ENCODE peak calls at places on chromosomes 5 and 9, in six cellular contexts. O, Z, K, N, X and Q are unnamed samples.

GRCh38 chr9:95733687-95734659 is 141.5 kb upstream of the ERCC6L2 start:
- DNase-seq in X (peak), O (no peak), K (no peak), Z (no peak), N (no peak), Q (no peak)

GRCh38 chr9:137456061-137456863 is 2.9 kb downstream of the NSMF start:
- DNase-seq in O (no peak), X (no peak), Z (no peak), K (no peak), N (no peak), Q (no peak)

GRCh38 chr5:150022163-150022540 is 21.6 kb downstream of the HMGXB3 start:
- DNase-seq in Z (no peak), X (no peak), K (no peak), O (peak), N (no peak), Q (no peak)

GRCh38 chr5:53023969-53024368 is 34.8 kb downstream of the ITGA2 start:
- DNase-seq in K (no peak), O (peak), N (no peak), Z (no peak), X (no peak), Q (no peak)

GRCh38 chr9:2241461-2241874 is 226.3 kb downstream of the SMARCA2 start:
- DNase-seq in O (peak), X (peak), Z (no peak), N (no peak), K (no peak), Q (peak)

GRCh38 chr9:86827893-86828292 is 119.4 kb downstream of the GAS1 start:
- DNase-seq in O (no peak), Z (no peak), X (no peak), N (no peak), K (no peak), Q (no peak)

GRCh38 chr5:125198270-125198974 is 452.0 kb upstream of the ZNF608 start:
- DNase-seq in K (no peak), O (no peak), X (peak), N (no peak), Z (no peak), Q (no peak)

GRCh38 chr5:139393497-139394122 is 1.3 kb downstream of the PROB1 start:
- DNase-seq in Z (no peak), N (no peak), O (no peak), K (no peak), X (peak), Q (no peak)

GRCh38 chr9:138072161-138072842 is 194.7 kb downstream of the CACNA1B start:
- DNase-seq in K (no peak), N (no peak), X (peak), O (no peak), Z (no peak), Q (no peak)

GRCh38 chr9:3436629-3437028 is 89.2 kb downstream of the RFX3 start:
- DNase-seq in X (no peak), O (no peak), N (no peak), Z (no peak), K (no peak), Q (no peak)

GRCh38 chr9:93126825-93127368 is 7.2 kb downstream of the NINJ1 start:
- DNase-seq in N (no peak), Z (no peak), K (peak), X (peak), O (no peak), Q (no peak)

DNA sequence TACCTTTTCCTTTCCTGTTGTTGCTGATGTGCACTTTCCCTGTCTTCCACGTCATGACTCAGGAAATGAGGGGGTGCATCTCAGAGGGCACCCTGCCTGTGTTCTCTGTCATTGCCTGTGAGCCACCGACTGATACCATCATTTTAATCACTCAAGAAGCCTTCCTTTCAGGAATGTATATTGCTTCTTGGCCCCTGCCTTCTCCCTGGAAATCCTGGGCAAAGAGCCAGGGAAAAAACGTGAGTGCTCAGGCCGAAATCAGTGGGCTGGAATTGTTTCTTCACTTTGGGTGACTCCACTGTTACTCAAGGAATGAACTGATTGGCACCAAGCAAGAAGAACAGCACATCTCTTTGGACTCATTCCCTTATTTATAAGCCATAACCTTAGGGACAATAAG is 126.1 kb downstream of the SNX18 start:
- DNase-seq in O (no peak), Z (no peak), K (no peak), N (no peak), X (no peak), Q (no peak)
- TF ChIP-seq CHD2 in O (no peak), Z (no peak), K (no peak), N (no peak), X (no peak), Q (no peak)

GRCh38 chr9:128891354-128892222 is 9.7 kb downstream of the LRRC8A start:
- DNase-seq in N (no peak), K (no peak), Z (no peak), O (no peak), X (no peak), Q (no peak)

GRCh38 chr9:128895556-128895955 is 13.6 kb downstream of the LRRC8A start:
- DNase-seq in X (no peak), Z (no peak), N (no peak), K (no peak), O (no peak), Q (no peak)

GRCh38 chr9:128894764-128895163 is 12.8 kb downstream of the LRRC8A start:
- DNase-seq in K (no peak), N (no peak), X (no peak), O (no peak), Z (no peak), Q (no peak)

GRCh38 chr9:128893354-128893753 is 11.4 kb downstream of the LRRC8A start:
- DNase-seq in O (no peak), X (no peak), K (no peak), N (no peak), Z (no peak), Q (no peak)

DNA sequence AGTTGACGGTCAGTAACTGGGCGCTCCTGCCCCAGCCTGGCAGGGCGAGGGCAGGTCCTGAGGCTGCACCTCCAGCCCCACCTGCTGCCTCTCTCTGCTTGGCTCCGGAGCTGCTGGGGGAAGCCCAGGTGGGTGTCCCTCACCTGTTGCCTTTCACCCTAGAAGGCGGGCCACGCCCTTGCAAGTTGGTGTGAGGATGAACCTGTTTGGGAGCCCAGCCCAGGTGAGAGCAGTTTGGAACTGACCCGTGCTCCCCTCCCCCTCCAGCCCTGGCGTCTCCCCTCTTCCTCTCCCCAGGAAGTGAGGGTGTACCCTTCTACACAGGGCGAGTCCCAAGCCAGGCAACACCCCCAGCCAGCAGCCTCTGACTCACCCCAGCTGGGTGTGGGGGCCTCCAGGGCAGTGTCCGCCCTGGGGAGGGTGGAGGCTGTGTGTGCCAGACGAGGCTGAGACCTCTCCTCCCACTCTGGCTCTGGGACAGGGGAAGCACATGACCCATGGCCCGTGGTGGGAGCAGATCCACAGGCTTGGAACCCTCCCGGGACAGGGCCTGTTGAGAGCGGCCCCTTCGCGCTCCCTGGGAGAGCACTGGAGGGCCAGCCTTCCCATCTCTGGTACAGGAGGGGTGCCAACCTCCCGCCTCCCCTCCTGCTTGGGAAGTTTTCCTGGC is 10.4 kb downstream of the LRRC8A start:
- DNase-seq in X (no peak), O (peak), K (no peak), N (peak), Z (no peak), Q (no peak)
- TF ChIP-seq CHD2 in X (no peak), O (no peak), K (no peak), N (no peak), Z (no peak), Q (no peak)

DNA sequence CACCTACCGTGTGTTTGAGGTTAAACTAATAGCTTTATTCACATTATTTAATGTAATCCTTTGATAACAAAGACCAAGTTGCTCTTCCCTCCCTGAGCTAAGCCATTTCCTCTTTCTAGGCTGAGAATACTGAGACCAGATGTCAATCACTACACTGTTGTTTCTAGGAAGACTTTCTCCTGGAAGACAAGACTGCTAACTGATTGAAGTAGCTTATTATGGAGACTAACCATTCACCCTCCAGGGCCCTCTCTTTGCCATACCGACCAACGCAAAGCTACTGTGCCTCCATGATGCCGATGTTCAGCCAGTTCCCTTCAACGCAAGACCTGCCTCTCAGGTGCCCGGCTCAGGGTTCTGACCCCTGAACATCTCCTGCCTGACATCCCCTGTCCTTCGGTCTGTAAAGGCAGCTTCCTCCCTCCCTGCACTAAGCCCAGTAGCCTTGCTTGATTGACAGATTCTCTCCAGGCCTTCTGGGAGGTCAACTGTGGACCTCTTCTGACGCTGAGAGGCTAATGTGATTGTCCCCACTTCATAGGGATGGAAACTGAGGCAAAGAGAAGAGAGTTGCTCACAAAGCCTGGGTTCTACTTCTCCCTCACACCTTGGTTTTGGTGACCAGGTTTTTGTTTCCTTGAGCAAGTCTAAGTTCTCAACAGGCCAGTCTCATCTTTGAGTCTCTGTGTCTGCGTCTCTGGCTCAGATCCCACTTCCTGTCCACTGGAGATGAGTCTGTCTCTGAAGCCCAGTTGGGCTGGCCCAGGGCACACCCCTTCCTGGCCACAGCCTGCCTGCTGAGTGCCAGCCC is 259.7 kb upstream of the IRX2 start:
- DNase-seq in O (no peak), X (no peak), N (no peak), K (no peak), Z (no peak), Q (peak)
- TF ChIP-seq CHD2 in O (no peak), X (no peak), N (no peak), K (no peak), Z (no peak), Q (no peak)

GRCh38 chr5:73702951-73703350 is 77.0 kb downstream of the ARHGEF28 start:
- DNase-seq in Z (no peak), X (no peak), O (no peak), K (no peak), N (no peak), Q (no peak)

GRCh38 chr5:73702534-73702933 is 76.5 kb downstream of the ARHGEF28 start:
- DNase-seq in X (no peak), K (no peak), N (no peak), O (no peak), Z (no peak), Q (no peak)

GRCh38 chr5:73701566-73701965 is 75.6 kb downstream of the ARHGEF28 start:
- DNase-seq in Z (no peak), O (no peak), K (no peak), X (no peak), N (no peak), Q (no peak)

GRCh38 chr5:73706963-73707362 is 81.0 kb downstream of the ARHGEF28 start:
- DNase-seq in X (no peak), K (no peak), O (no peak), Z (no peak), N (no peak), Q (no peak)

DNA sequence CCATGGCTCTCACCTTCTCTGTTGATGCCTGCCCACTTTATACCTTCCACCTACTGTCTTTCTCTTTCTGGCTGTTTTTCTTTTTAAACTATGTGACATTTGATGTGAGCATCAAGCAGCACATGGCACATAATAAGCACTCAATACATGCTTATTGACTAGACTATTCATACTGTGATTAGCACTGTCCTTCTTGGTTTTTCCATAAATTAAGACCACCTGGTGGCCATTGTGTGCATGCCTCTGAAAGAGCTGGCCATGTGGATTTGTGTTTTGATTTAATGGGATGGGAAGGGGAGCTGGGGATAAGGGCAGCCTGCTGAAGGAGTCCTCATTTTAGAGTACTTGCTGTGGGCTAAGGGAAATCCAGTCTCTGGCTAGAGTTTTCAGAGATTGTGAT is 79.4 kb downstream of the ARHGEF28 start:
- DNase-seq in Z (no peak), K (no peak), N (no peak), O (no peak), X (no peak), Q (no peak)
- TF ChIP-seq CHD2 in Z (no peak), K (no peak), N (no peak), O (no peak), X (no peak), Q (no peak)

GRCh38 chr9:132591751-132592314 is 9.4 kb downstream of the BARHL1 start:
- DNase-seq in Z (no peak), O (no peak), N (no peak), X (no peak), K (no peak), Q (peak)
- TF ChIP-seq CHD2 in Z (no peak), O (no peak), N (no peak), X (no peak), K (no peak), Q (no peak)

GRCh38 chr5:44871401-44871800 is 62.7 kb downstream of the MRPS30 start:
- DNase-seq in K (no peak), X (no peak), Z (no peak), N (no peak), O (no peak), Q (no peak)

GRCh38 chr5:44862808-44863207 is 54.1 kb downstream of the MRPS30 start:
- DNase-seq in N (no peak), K (no peak), Z (no peak), X (no peak), O (peak), Q (no peak)

GRCh38 chr5:44870430-44870829 is 61.7 kb downstream of the MRPS30 start:
- DNase-seq in N (no peak), Z (no peak), X (no peak), K (no peak), O (no peak), Q (no peak)

GRCh38 chr5:44868541-44868940 is 59.8 kb downstream of the MRPS30 start:
- DNase-seq in N (no peak), O (no peak), K (no peak), X (no peak), Z (no peak), Q (no peak)
- TF ChIP-seq CHD2 in N (no peak), O (no peak), K (no peak), X (no peak), Z (no peak), Q (no peak)

DNA sequence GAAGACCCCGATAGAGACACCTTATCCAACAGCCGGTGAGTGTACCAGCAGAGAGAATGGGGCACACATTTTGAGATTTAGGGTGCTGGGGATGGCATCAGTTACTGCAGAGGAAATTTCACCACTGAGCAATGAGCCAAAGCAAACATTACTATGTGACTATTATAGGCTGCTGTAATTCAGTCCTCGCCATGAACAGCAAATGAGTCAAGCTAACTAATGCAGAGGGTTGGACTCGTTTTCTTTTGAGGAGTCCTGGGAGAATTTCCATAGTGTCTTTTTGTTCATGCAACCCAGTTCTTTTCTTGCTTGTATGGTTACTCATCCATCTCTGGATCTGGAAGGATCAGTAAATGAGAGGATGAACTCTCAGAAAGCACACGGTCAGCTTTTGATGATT is 323.8 kb downstream of the PSAT1 start:
- DNase-seq in Z (no peak), N (no peak), K (no peak), O (peak), X (no peak), Q (no peak)
- TF ChIP-seq CHD2 in Z (no peak), N (no peak), K (no peak), O (no peak), X (no peak), Q (no peak)

GRCh38 chr5:73496984-73497457 is 1.2 kb upstream of the BTF3 start:
- DNase-seq in K (peak), O (peak), N (peak), Z (no peak), X (peak), Q (no peak)
- TF ChIP-seq CHD2 in K (no peak), O (no peak), N (no peak), Z (no peak), X (no peak), Q (no peak)

DNA sequence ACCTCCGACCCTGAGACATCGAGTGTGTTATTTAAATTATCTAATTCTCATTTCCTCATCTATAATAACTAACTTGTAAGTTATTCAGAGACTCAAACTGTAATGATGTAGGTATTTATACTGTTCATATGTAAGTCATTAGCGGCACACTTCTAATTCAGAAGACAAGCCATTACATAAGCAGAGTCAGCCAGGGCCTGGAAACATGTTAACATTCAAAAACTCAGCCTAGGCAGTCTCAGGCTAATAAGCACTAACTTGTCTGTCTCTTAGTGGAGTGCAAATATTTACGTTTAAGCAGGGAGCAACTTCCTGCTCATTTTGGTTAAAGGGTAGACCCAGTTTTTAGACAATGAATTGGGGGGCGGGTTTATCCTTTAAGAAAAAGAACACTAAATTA is 598.4 kb downstream of the ACTL7B start:
- DNase-seq in O (no peak), Z (no peak), K (no peak), N (no peak), X (no peak), Q (no peak)
- TF ChIP-seq CHD2 in O (no peak), Z (no peak), K (no peak), N (no peak), X (no peak), Q (no peak)